ENCODE peak calls at places on chromosome 20, in five cellular contexts. V is lower lobe of right lung, C is fibroblast of the aortic adventitia, L is fibroblast of mammary gland, R is GM13976. B is an unnamed sample.

GRCh38 chr20:35490736-35491181 is 35.4 kb downstream of the CEP250 start:
- DNase-seq in V (no peak), C (no peak), L (no peak), R (peak; percentile 82), B (peak; percentile 86)

GRCh38 chr20:41553142-41553879 is 64.9 kb downstream of the CHD6 start:
- DNase-seq in V (no peak), C (no peak), L (no peak), R (no peak), B (peak; percentile 34)

GRCh38 chr20:6559791-6560190 is 207.7 kb upstream of the BMP2 start:
- DNase-seq in V (no peak), C (no peak), L (no peak), R (no peak), B (no peak)

GRCh38 chr20:48394415-48395081 is 433.3 kb downstream of the PREX1 start:
- DNase-seq in V (no peak), C (no peak), L (no peak), R (no peak), B (no peak)

GRCh38 chr20:21623074-21623780 is 82.2 kb upstream of the PAX1 start:
- DNase-seq in V (no peak), C (no peak), L (no peak), R (no peak), B (no peak)

GRCh38 chr20:40815156-40816038 is 126.4 kb upstream of the MAFB start:
- DNase-seq in V (no peak), C (no peak), L (no peak), R (no peak), B (no peak)

GRCh38 chr20:61296629-61297019 is 44.6 kb downstream of the CDH4 start:
- DNase-seq in V (no peak), C (no peak), L (no peak), R (no peak), B (no peak)

GRCh38 chr20:15708984-15709598 is 864.2 kb downstream of the KIF16B start:
- DNase-seq in V (peak; percentile 60), C (no peak), L (peak; percentile 21), R (peak; percentile 62), B (peak; percentile 64)

GRCh38 chr20:2900845-2901592 is 27.7 kb downstream of the PTPRA start:
- DNase-seq in V (no peak), C (no peak), L (no peak), R (peak; percentile 68), B (peak; percentile 35)

GRCh38 chr20:12928755-12929401 is 79.9 kb upstream of the SPTLC3 start:
- DNase-seq in V (no peak), C (peak; percentile 71), L (peak; percentile 78), R (no peak), B (no peak)

GRCh38 chr20:48635791-48636267 is 192.0 kb downstream of the PREX1 start:
- DNase-seq in V (peak; percentile 66), C (peak; percentile 46), L (peak; percentile 33), R (peak; percentile 89), B (peak; percentile 88)

GRCh38 chr20:52552181-52552872 is 360.7 kb upstream of the ZFP64 start:
- DNase-seq in V (no peak), C (peak; percentile 2), L (peak; percentile 59), R (no peak), B (no peak)

GRCh38 chr20:3687655-3688054 is 5.8 kb upstream of the ADAM33 start:
- DNase-seq in V (no peak), C (peak; percentile 80), L (peak; percentile 83), R (peak; percentile 51), B (no peak)

GRCh38 chr20:59163641-59164530 is at the start of gene ZNF831:
- DNase-seq in V (no peak), C (no peak), L (no peak), R (no peak), B (no peak)

GRCh38 chr20:36548006-36548315 is 6.6 kb downstream of the MYL9 start:
- DNase-seq in V (no peak), C (no peak), L (no peak), R (peak; percentile 15), B (no peak)

GRCh38 chr20:13119583-13119982 is 101.5 kb upstream of the ISM1 start:
- DNase-seq in V (no peak), C (peak; percentile 74), L (peak; percentile 64), R (peak; percentile 41), B (peak; percentile 43)

GRCh38 chr20:34965051-34965450 is 9.4 kb downstream of the MYH7B start:
- DNase-seq in V (no peak), C (no peak), L (no peak), R (no peak), B (no peak)

GRCh38 chr20:36700438-36700837 is 45.5 kb downstream of the NDRG3 start:
- DNase-seq in V (no peak), C (no peak), L (no peak), R (no peak), B (no peak)

GRCh38 chr20:50224553-50225255 is 34.1 kb downstream of the CEBPB start:
- DNase-seq in V (peak; percentile 86), C (peak; percentile 98), L (peak; percentile 97), R (no peak), B (no peak)

GRCh38 chr20:33897313-33897912 is 86.3 kb downstream of the CHMP4B start:
- DNase-seq in V (no peak), C (no peak), L (no peak), R (no peak), B (no peak)

GRCh38 chr20:4989570-4989969 is 11.7 kb downstream of the SLC23A2 start:
- DNase-seq in V (no peak), C (no peak), L (no peak), R (no peak), B (no peak)

GRCh38 chr20:51360451-51361230 is 181.9 kb downstream of the NFATC2 start:
- DNase-seq in V (no peak), C (peak; percentile 92), L (peak; percentile 100), R (no peak), B (no peak)

GRCh38 chr20:53381568-53382262 is 211.9 kb downstream of the ZNF217 start:
- DNase-seq in V (no peak), C (no peak), L (no peak), R (no peak), B (no peak)

GRCh38 chr20:5067877-5068276 is 51.9 kb downstream of the PCNA start:
- DNase-seq in V (no peak), C (no peak), L (no peak), R (no peak), B (no peak)

GRCh38 chr20:37395921-37396519 is 50.1 kb downstream of the SRC start:
- DNase-seq in V (peak; percentile 45), C (no peak), L (no peak), R (no peak), B (no peak)

GRCh38 chr20:6718660-6719059 is 48.8 kb upstream of the BMP2 start:
- DNase-seq in V (no peak), C (no peak), L (no peak), R (no peak), B (no peak)

GRCh38 chr20:48698507-48699267 is 129.1 kb downstream of the PREX1 start:
- DNase-seq in V (no peak), C (no peak), L (no peak), R (no peak), B (no peak)

GRCh38 chr20:31738729-31739549 is at the start of gene TPX2:
- DNase-seq in V (peak; percentile 95), C (peak; percentile 97), L (peak; percentile 97), R (peak; percentile 96), B (peak; percentile 94)
- TF ChIP-seq CTCF in V (peak; percentile 31), C (peak; percentile 40), L (peak; percentile 1), R (no peak), B (no peak)

DNA sequence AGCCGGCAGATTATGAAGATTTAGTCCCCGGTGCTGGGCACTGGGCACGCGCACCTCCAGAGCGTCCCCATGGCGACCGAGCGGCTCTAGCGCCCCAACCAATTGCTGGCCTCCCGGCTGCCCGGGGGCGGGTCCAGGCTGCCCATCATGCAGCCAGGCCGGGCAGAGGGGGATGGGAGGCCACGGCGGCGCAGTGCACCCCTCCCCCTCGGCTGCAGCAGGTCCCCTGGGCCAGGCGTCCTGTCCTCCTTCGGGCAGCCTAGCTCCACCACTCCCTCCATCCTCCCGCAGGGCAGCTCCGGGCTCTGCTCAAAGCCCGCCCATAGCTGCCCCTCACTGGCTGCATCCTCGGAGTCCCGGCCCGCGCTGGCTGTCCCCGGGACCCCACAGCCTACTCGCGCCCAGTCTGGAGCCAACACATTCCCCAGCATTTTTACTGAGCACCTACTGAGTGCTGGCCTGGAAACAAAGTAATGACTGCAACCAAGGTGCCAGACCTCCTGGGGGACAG is 99.4 kb downstream of the ASXL1 start:
- DNase-seq in V (peak; percentile 70), C (peak; percentile 45), L (peak; percentile 46), R (peak; percentile 89), B (peak; percentile 80)
- TF ChIP-seq CTCF in V (no peak), C (no peak), L (no peak), R (no peak), B (no peak)

GRCh38 chr20:46649965-46650542 is 1.2 kb downstream of the SLC13A3 start:
- DNase-seq in V (no peak), C (no peak), L (no peak), R (no peak), B (no peak)
- TF ChIP-seq CTCF in V (no peak), C (no peak), L (no peak), R (no peak), B (no peak)

GRCh38 chr20:44471481-44471882 is 4.2 kb upstream of the TTPAL start:
- DNase-seq in V (no peak), C (peak; percentile 66), L (peak; percentile 93), R (no peak), B (no peak)
- TF ChIP-seq CTCF in V (peak; percentile 18), C (peak; percentile 61), L (peak; percentile 96), R (no peak), B (no peak)

GRCh38 chr20:63488331-63489251 is 10.3 kb downstream of the EEF1A2 start:
- DNase-seq in V (no peak), C (no peak), L (no peak), R (no peak), B (no peak)

GRCh38 chr20:63487781-63488241 is 11.1 kb downstream of the EEF1A2 start:
- DNase-seq in V (no peak), C (no peak), L (no peak), R (no peak), B (no peak)

GRCh38 chr20:63486300-63486855 is 12.5 kb downstream of the EEF1A2 start:
- DNase-seq in V (no peak), C (no peak), L (no peak), R (no peak), B (no peak)

GRCh38 chr20:63484651-63485403 is 12.4 kb upstream of the KCNQ2 start:
- DNase-seq in V (no peak), C (no peak), L (no peak), R (no peak), B (no peak)

GRCh38 chr20:63487116-63487764 is 11.6 kb downstream of the EEF1A2 start:
- DNase-seq in V (no peak), C (no peak), L (no peak), R (no peak), B (no peak)
- TF ChIP-seq CTCF in V (no peak), C (no peak), L (no peak), R (no peak), B (no peak)

DNA sequence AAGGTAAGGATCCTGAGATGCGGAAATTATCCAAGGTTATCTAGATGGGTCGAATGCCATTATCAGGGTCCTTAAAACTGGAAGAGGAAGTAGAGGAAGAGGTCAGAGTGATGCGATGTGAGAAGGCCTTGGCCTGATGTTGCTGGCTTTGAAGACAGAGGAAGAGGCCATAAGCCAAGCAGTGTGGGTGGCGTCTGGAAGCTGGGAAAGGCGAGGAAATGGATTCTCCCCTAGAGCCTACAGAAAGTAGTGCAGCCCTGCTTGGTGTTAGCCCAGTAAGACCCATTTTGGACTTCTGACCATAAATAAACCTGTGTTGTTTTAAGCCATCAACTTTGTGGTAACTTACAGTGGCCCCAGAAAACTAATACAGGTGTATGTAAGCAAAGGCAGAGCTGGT is 2.0 kb downstream of the SRXN1 start:
- DNase-seq in V (no peak), C (peak; percentile 42), L (peak; percentile 52), R (no peak), B (no peak)
- TF ChIP-seq CTCF in V (no peak), C (peak; percentile 42), L (peak; percentile 37), R (no peak), B (no peak)